ENCODE peak calls at places on chromosomes 12 and 14, in four cellular contexts. L is stimulated activated CD4-positive, alpha-beta T cell treated with anti-CD3 and anti-CD28 coated beads, Interleukin-4, amount 100 ng/mL, for 48 hours; G is HTR-8/SVneo; D is activated CD8-positive, alpha-beta T cell treated with anti-CD3 and anti-CD28 coated beads for 36 hours. R is an unnamed sample.

GRCh38 chr12:51746416-51746815 is 102.1 kb downstream of the FIGNL2 start:
- DNase-seq in L (no peak), G (no peak), D (no peak), R (no peak)

GRCh38 chr12:112822056-112822455 is 30.5 kb downstream of the RPH3A start:
- DNase-seq in L (no peak), G (no peak), D (no peak), R (no peak)

GRCh38 chr12:104108755-104109445 is 29.1 kb downstream of the NFYB start:
- DNase-seq in L (peak; percentile 82), G (peak; percentile 64), D (peak; percentile 98), R (peak; percentile 12)

GRCh38 chr12:57765003-57765697 is 1.7 kb downstream of the CYP27B1 start:
- DNase-seq in L (peak; percentile 54), G (no peak), D (peak; percentile 70), R (no peak)

GRCh38 chr12:12668005-12668404 is 28.0 kb downstream of the GPR19 start:
- DNase-seq in L (no peak), G (no peak), D (no peak), R (no peak)

GRCh38 chr14:34065690-34066391 is 115.0 kb upstream of the EGLN3 start:
- DNase-seq in L (no peak), G (no peak), D (no peak), R (no peak)

GRCh38 chr14:105168496-105168978 is at the start of gene JAG2:
- DNase-seq in L (peak; percentile 36), G (peak; percentile 52), D (peak; percentile 58), R (peak; percentile 66)

GRCh38 chr14:67943947-67944346 is 124.4 kb downstream of the RAD51B start:
- DNase-seq in L (peak; percentile 35), G (peak; percentile 91), D (peak; percentile 67), R (peak; percentile 15)

GRCh38 chr14:75439989-75440388 is 12.2 kb downstream of the JDP2 start:
- DNase-seq in L (no peak), G (no peak), D (no peak), R (no peak)

GRCh38 chr12:26636710-26637328 is 196.2 kb downstream of the ITPR2 start:
- DNase-seq in L (no peak), G (no peak), D (no peak), R (no peak)

GRCh38 chr12:122788387-122788786 is 14.0 kb downstream of the CCDC62 start:
- DNase-seq in L (no peak), G (no peak), D (no peak), R (no peak)

GRCh38 chr14:33679461-33680225 is 271.2 kb downstream of the EGLN3 start:
- DNase-seq in L (no peak), G (peak; percentile 44), D (no peak), R (no peak)

GRCh38 chr14:91138511-91139359 is 24.9 kb downstream of the DGLUCY start:
- DNase-seq in L (peak; percentile 45), G (no peak), D (peak; percentile 75), R (no peak)

GRCh38 chr12:73902270-73902669 is 635.4 kb upstream of the ATXN7L3B start:
- DNase-seq in L (no peak), G (no peak), D (no peak), R (no peak)

GRCh38 chr14:89543420-89543790 is 126.4 kb upstream of the FOXN3 start:
- DNase-seq in L (no peak), G (no peak), D (no peak), R (no peak)

GRCh38 chr12:55720071-55720564 is at the start of gene RDH5:
- DNase-seq in L (no peak), G (no peak), D (no peak), R (no peak)

GRCh38 chr12:572532-572899 is 90.7 kb downstream of the NINJ2 start:
- DNase-seq in L (no peak), G (no peak), D (peak; percentile 33), R (no peak)

R was measured in GM12891.